ENCODE peak calls at places on chromosomes 11 and 22, in ten cellular contexts. F, Q, W, Z, H, E, C, U, N and I are unnamed samples.

GRCh38 chr22:28269277-28269676 is 350.2 kb upstream of the PITPNB start:
- DNase-seq in F (no peak), Q (no peak), W (no peak), Z (no peak), H (no peak), E (no peak), C (no peak), U (no peak), N (no peak), I (no peak)

GRCh38 chr11:64606796-64607380 is 15.9 kb downstream of the SLC22A12 start:
- DNase-seq in F (no peak), Q (no peak), W (no peak), Z (peak), H (no peak), E (no peak), C (no peak), U (no peak), N (no peak), I (no peak)

GRCh38 chr11:8745431-8745986 is 62.9 kb downstream of the RPL27A start:
- DNase-seq in F (no peak), Q (no peak), W (no peak), Z (no peak), H (no peak), E (no peak), C (no peak), U (no peak), N (no peak), I (no peak)

GRCh38 chr22:41110968-41111367 is 18.6 kb downstream of the EP300 start:
- DNase-seq in F (no peak), Q (no peak), W (no peak), Z (no peak), H (no peak), E (no peak), C (no peak), U (no peak), N (no peak), I (no peak)

GRCh38 chr11:65503606-65503922 is 4.7 kb downstream of the MALAT1 start:
- DNase-seq in F (peak), Q (no peak), W (no peak), Z (no peak), H (no peak), E (peak), C (no peak), U (no peak), N (no peak), I (no peak)

GRCh38 chr11:92552942-92553341 is 328.3 kb downstream of the FAT3 start:
- DNase-seq in F (no peak), Q (no peak), W (no peak), Z (no peak), H (no peak), E (peak), C (no peak), U (peak), N (no peak), I (no peak)

GRCh38 chr11:26720003-26720402 is 1.9 kb downstream of the SLC5A12 start:
- DNase-seq in F (no peak), Q (no peak), W (no peak), Z (no peak), H (no peak), E (no peak), C (no peak), U (no peak), N (no peak), I (no peak)

GRCh38 chr11:44767421-44767820 is 40.7 kb downstream of the TSPAN18 start:
- DNase-seq in F (no peak), Q (no peak), W (no peak), Z (no peak), H (no peak), E (peak), C (no peak), U (no peak), N (no peak), I (no peak)

GRCh38 chr22:47044722-47045545 is 282.5 kb downstream of the TBC1D22A start:
- DNase-seq in F (no peak), Q (peak), W (no peak), Z (peak), H (no peak), E (no peak), C (no peak), U (no peak), N (no peak), I (no peak)

GRCh38 chr11:96219981-96220623 is 122.9 kb downstream of the MAML2 start:
- DNase-seq in F (peak), Q (no peak), W (no peak), Z (no peak), H (peak), E (peak), C (no peak), U (no peak), N (no peak), I (no peak)

GRCh38 chr11:87180743-87181142 is 143.0 kb downstream of the TMEM135 start:
- DNase-seq in F (peak), Q (no peak), W (no peak), Z (no peak), H (no peak), E (peak), C (no peak), U (no peak), N (no peak), I (no peak)

GRCh38 chr11:69101792-69102152 is 53.0 kb downstream of the TPCN2 start:
- DNase-seq in F (no peak), Q (no peak), W (no peak), Z (no peak), H (no peak), E (no peak), C (no peak), U (no peak), N (no peak), I (no peak)

GRCh38 chr11:108233277-108233945 is 10.5 kb downstream of the ATM start:
- DNase-seq in F (no peak), Q (no peak), W (no peak), Z (no peak), H (no peak), E (no peak), C (no peak), U (no peak), N (no peak), I (no peak)

GRCh38 chr22:50473855-50474671 is 772 bp downstream of the SBF1 start:
- DNase-seq in F (peak), Q (no peak), W (no peak), Z (peak), H (no peak), E (peak), C (no peak), U (no peak), N (peak), I (no peak)

GRCh38 chr11:32173435-32173834 is 82.6 kb downstream of the RCN1 start:
- DNase-seq in F (peak), Q (no peak), W (peak), Z (peak), H (no peak), E (peak), C (peak), U (peak), N (peak), I (no peak)